ENCODE peak calls at places on chromosome 12, in five cellular contexts. U is SK-N-SH, D is GM23248, H is neural progenitor cell, P is fibroblast of lung. Z is an unnamed sample.

GRCh38 chr12:7433276-7433822 is 10.6 kb downstream of the CD163L1 start:
- DNase-seq in U (no peak), H (no peak), P (peak; percentile 74), D (peak; percentile 62), Z (no peak)

GRCh38 chr12:96766232-96766631 is 140.8 kb upstream of the NEDD1 start:
- DNase-seq in U (no peak), P (no peak), D (peak; percentile 24), H (peak; percentile 26), Z (no peak)

GRCh38 chr12:27456618-27457017 is 10.1 kb downstream of the SMCO2 start:
- DNase-seq in P (no peak), U (no peak), H (no peak), D (no peak), Z (no peak)

GRCh38 chr12:91622981-91623380 is 440.4 kb upstream of the DCN start:
- DNase-seq in H (no peak), D (no peak), U (no peak), P (no peak), Z (no peak)

GRCh38 chr12:4951601-4952000 is 41.9 kb downstream of the KCNA1 start:
- DNase-seq in H (no peak), D (no peak), U (no peak), P (no peak), Z (no peak)

GRCh38 chr12:28933864-28934527 is 215.1 kb upstream of the FAR2 start:
- DNase-seq in H (no peak), P (peak; percentile 84), U (no peak), D (peak; percentile 39), Z (no peak)

GRCh38 chr12:13049816-13050215 is 5.6 kb downstream of the FAM234B start:
- DNase-seq in P (peak; percentile 36), U (no peak), D (peak; percentile 76), H (no peak), Z (no peak)

GRCh38 chr12:105928436-105928835 is 210.3 kb downstream of the NUAK1 start:
- DNase-seq in H (no peak), D (no peak), U (no peak), P (no peak), Z (peak; percentile 92)

GRCh38 chr12:89980236-89980635 is 271.6 kb upstream of the ATP2B1 start:
- DNase-seq in H (no peak), P (peak; percentile 25), D (peak; percentile 76), U (no peak), Z (peak; percentile 68)

GRCh38 chr12:25712169-25712568 is 159.1 kb upstream of the LMNTD1 start:
- DNase-seq in U (no peak), P (no peak), D (no peak), H (no peak), Z (no peak)

GRCh38 chr12:65656904-65657351 is 167.4 kb upstream of the HMGA2 start:
- DNase-seq in U (no peak), H (no peak), P (peak; percentile 99), D (peak; percentile 96), Z (no peak)

GRCh38 chr12:116594325-116595038 is 35.3 kb downstream of the MAP1LC3B2 start:
- DNase-seq in U (no peak), P (no peak), H (no peak), D (no peak), Z (no peak)

GRCh38 chr12:53191885-53192530 is 11.3 kb upstream of the CSAD start:
- DNase-seq in U (no peak), D (no peak), H (no peak), P (no peak), Z (no peak)

GRCh38 chr12:123971770-123972447 is 722 bp downstream of the CCDC92 start:
- DNase-seq in U (peak; percentile 69), P (peak; percentile 59), D (peak; percentile 76), H (peak; percentile 79), Z (peak; percentile 54)

GRCh38 chr12:52233462-52234141 is 559 bp downstream of the KRT7 start:
- DNase-seq in P (no peak), U (peak; percentile 42), D (no peak), H (peak; percentile 35), Z (peak; percentile 70)

GRCh38 chr12:114547636-114548035 is 136.3 kb downstream of the TBX3 start:
- DNase-seq in D (no peak), P (no peak), H (no peak), U (no peak), Z (no peak)

GRCh38 chr12:65868878-65869277 is 44.6 kb downstream of the HMGA2 start:
- DNase-seq in H (no peak), U (no peak), P (peak; percentile 49), D (no peak), Z (no peak)

GRCh38 chr12:59651230-59651920 is 55.5 kb downstream of the SLC16A7 start:
- DNase-seq in H (no peak), P (peak; percentile 86), U (no peak), D (peak; percentile 47), Z (no peak)

GRCh38 chr12:127538325-127538724 is 728.6 kb upstream of the TMEM132C start:
- DNase-seq in H (peak; percentile 15), P (no peak), U (no peak), D (no peak), Z (no peak)

GRCh38 chr12:52925717-52926595 is 21.1 kb upstream of the KRT8 start:
- DNase-seq in D (peak; percentile 12), H (no peak), U (no peak), P (no peak), Z (no peak)

GRCh38 chr12:14954269-14954668 is 7.1 kb downstream of the ARHGDIB start:
- DNase-seq in P (no peak), U (no peak), H (no peak), D (no peak), Z (no peak)
- H3K9ac ChIP-seq in P (no peak overlapping the region), U (no peak overlapping the region), H (no peak overlapping the region), D (no peak overlapping the region), Z (no peak overlapping the region)

DNA sequence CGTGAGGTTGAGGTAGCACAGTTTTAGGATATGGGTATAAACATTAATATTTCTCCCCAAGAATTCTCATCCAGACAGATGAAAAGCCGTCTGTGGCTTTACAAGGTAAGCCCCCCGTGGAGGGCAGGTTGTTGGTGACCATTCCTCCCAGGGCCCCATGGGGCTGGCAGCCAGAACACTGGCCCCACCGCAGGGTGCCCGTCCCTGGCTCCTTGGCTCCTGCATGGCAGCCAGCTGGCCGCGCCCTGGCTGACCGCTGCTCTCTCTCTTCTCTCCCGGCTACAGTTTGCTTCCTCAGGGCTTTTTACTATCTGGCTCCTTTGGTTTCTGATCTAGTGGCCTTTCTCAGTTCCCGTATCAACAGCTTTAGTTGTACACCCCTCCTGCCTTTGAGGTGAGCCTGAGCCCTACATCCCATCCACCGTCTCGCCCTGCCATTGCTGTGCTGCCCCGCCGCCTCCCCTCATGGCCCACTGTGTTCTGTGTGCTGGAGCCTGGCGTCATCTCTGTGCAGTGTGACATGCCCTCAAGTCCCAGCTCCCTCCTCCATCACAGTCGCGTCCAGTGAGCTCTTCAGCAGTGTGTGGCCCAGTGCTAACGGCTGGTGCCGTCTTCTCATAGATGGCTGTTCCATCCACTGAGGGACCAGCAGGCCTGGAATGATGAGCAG is 25.8 kb downstream of the RAB35 start:
- DNase-seq in U (no peak), P (no peak), H (no peak), D (no peak), Z (peak; percentile 43)
- H3K9ac ChIP-seq in U (no peak overlapping the region), P (no peak overlapping the region), H (no peak overlapping the region), D (no peak overlapping the region), Z (no peak overlapping the region)

DNA sequence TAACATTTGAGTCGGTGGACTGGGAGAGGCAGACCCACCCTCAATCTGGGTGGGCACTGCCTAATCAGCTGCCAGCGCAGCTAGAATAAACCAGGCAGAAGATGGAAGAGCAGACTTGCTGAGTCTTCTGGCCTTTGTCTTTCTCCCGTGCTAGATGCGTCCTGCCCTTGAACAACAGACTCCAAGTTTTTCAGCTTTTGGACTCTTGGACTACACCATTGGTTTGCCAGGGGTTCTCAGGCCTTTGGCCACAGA is 27.2 kb upstream of the DNM1L start:
- DNase-seq in U (no peak), H (no peak), P (no peak), D (no peak), Z (no peak)
- H3K9ac ChIP-seq in U (no peak overlapping the region), H (no peak overlapping the region), P (no peak overlapping the region), D (no peak overlapping the region), Z (no peak overlapping the region)

GRCh38 chr12:989751-990278 is 1.2 kb upstream of the ERC1 start:
- DNase-seq in D (peak; percentile 88), U (peak; percentile 73), P (peak; percentile 81), H (peak; percentile 46), Z (no peak)

GRCh38 chr12:991350-992278 is 591 bp downstream of the ERC1 start:
- DNase-seq in D (peak; percentile 56), H (peak; percentile 13), U (peak; percentile 89), P (no peak), Z (no peak)

GRCh38 chr12:990649-991349 is at the start of gene ERC1:
- DNase-seq in H (peak; percentile 92), U (peak; percentile 97), P (peak; percentile 91), D (peak; percentile 94), Z (peak; percentile 95)

GRCh38 chr12:990308-990648 is 745 bp upstream of the ERC1 start:
- DNase-seq in H (peak; percentile 79), D (peak; percentile 88), U (no peak), P (peak; percentile 73), Z (peak; percentile 90)

GRCh38 chr12:992647-993046 is 1.6 kb downstream of the ERC1 start:
- DNase-seq in U (no peak), H (no peak), P (no peak), D (no peak), Z (no peak)
- H3K9ac ChIP-seq in U (no peak overlapping the region), H (no peak overlapping the region), P (no peak overlapping the region), D (peak overlapping the region; percentile 99), Z (no peak overlapping the region)

GRCh38 chr12:113196582-113196981 is 11.1 kb downstream of the RITA1 start:
- DNase-seq in P (no peak), H (no peak), D (no peak), U (no peak), Z (peak; percentile 54)

GRCh38 chr12:113198286-113198685 is 12.8 kb downstream of the RITA1 start:
- DNase-seq in U (no peak), D (no peak), H (no peak), P (peak; percentile 62), Z (no peak)

GRCh38 chr12:113195598-113195997 is 10.1 kb downstream of the RITA1 start:
- DNase-seq in U (no peak), D (no peak), P (no peak), H (no peak), Z (peak; percentile 56)

GRCh38 chr12:113196996-113197395 is 11.5 kb downstream of the RITA1 start:
- DNase-seq in U (peak; percentile 92), P (peak; percentile 70), D (peak; percentile 89), H (peak; percentile 63), Z (peak; percentile 74)

DNA sequence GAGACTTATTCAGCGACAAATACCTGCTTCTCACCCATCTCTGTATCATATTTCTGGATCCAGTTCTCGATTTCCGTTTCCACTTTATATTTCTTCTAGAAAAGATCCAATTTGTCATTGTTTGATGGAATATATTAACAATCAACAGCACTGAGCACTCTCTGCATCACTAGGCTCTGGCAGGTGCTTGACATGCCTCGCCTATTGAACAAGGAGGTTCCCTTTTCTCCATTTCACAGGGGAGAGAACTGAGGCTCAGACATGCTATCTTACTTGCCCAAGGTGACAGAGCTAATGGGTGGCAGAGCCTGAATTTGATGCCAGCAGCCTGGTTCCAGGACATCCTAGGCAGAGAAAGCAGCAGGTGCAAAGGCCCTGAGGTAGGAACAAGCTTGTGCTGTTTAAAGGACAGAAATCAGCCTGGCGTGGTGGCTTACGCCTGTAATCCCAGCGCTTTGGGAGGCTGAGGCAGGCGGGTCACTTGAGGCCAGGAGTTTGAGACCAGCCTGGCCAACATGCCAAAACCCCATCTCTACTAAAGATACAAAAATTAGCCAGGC is 12.1 kb downstream of the RITA1 start:
- DNase-seq in P (no peak), U (no peak), H (no peak), D (no peak), Z (peak; percentile 18)
- H3K9ac ChIP-seq in P (no peak overlapping the region), U (no peak overlapping the region), H (no peak overlapping the region), D (no peak overlapping the region), Z (no peak overlapping the region)